ENCODE peak calls at places on chromosomes 12 and 14, in ten cellular contexts. K, G, A, M, T, P, Y, L, S and Q are unnamed samples.

GRCh38 chr14:102999227-102999895 is 58.0 kb downstream of the CDC42BPB start:
- DNase-seq in K (no peak), G (no peak), A (no peak), M (no peak), T (peak), P (no peak), Y (no peak), L (no peak), S (peak), Q (no peak)

GRCh38 chr12:65443038-65443437 is 164.6 kb downstream of the MSRB3 start:
- DNase-seq in K (no peak), G (no peak), A (no peak), M (no peak), T (peak), P (peak), Y (no peak), L (no peak), S (peak), Q (no peak)

GRCh38 chr14:80084196-80084595 is 127.1 kb downstream of the DIO2 start:
- DNase-seq in K (no peak), G (no peak), A (no peak), M (no peak), T (no peak), P (no peak), Y (no peak), L (no peak), S (no peak), Q (no peak)

GRCh38 chr12:52372216-52373154 is 5.2 kb upstream of the KRT85 start:
- DNase-seq in K (peak), G (peak), A (peak), M (peak), T (peak), P (peak), Y (peak), L (peak), S (peak), Q (peak)

GRCh38 chr14:91693342-91693741 is 38.5 kb downstream of the CATSPERB start:
- DNase-seq in K (peak), G (no peak), A (no peak), M (no peak), T (peak), P (no peak), Y (no peak), L (no peak), S (peak), Q (no peak)

GRCh38 chr12:125240717-125241116 is 175.5 kb downstream of the AACS start:
- DNase-seq in K (no peak), G (no peak), A (no peak), M (no peak), T (no peak), P (no peak), Y (no peak), L (no peak), S (no peak), Q (no peak)

GRCh38 chr12:131380961-131381705 is 329.8 kb upstream of the SFSWAP start:
- DNase-seq in K (no peak), G (no peak), A (no peak), M (no peak), T (no peak), P (no peak), Y (no peak), L (no peak), S (no peak), Q (no peak)

GRCh38 chr12:110304061-110304551 is 23.1 kb downstream of the ATP2A2 start:
- DNase-seq in K (peak), G (no peak), A (no peak), M (no peak), T (peak), P (no peak), Y (no peak), L (no peak), S (peak), Q (no peak)

GRCh38 chr14:83342590-83342989 is 1808.9 kb upstream of the SEL1L start:
- DNase-seq in K (no peak), G (peak), A (no peak), M (no peak), T (no peak), P (no peak), Y (no peak), L (no peak), S (peak), Q (no peak)